ENCODE peak calls at places on chromosome 12, in eight cellular contexts. G is NCI-H1694; D is T-helper 17 cell; B is posterior vena cava; V is epithelial cell of proximal tubule; E is stimulated activated CD4-positive, alpha-beta T cell treated with anti-CD3 and anti-CD28 coated beads, Interleukin-12 subunit alpha, Interleukin-12 subunit beta, amount 100 ng/mL, for 4 hours; I is NCI-H1436; M is GOT3. A is an unnamed sample.

GRCh38 chr12:12528361-12529092 is 34.1 kb downstream of the DUSP16 start:
- DNase-seq in D (no peak), B (no peak), G (peak), M (no peak), E (no peak), V (no peak), I (no peak), A (no peak)

GRCh38 chr12:95070378-95070777 is 3.0 kb downstream of the NR2C1 start:
- DNase-seq in I (no peak), D (no peak), E (no peak), V (no peak), M (no peak), B (no peak), G (no peak), A (no peak)

GRCh38 chr12:54560374-54560858 is 11.0 kb downstream of the PDE1B start:
- DNase-seq in I (peak), D (peak), M (peak), B (peak), E (peak), G (no peak), V (no peak), A (no peak)

GRCh38 chr12:27564612-27565213 is 40.7 kb downstream of the PPFIBP1 start:
- DNase-seq in D (no peak), E (no peak), B (no peak), V (no peak), G (no peak), I (no peak), M (no peak), A (no peak)

GRCh38 chr12:119788783-119789182 is 88.3 kb downstream of the CIT start:
- DNase-seq in M (no peak), B (no peak), E (no peak), I (no peak), D (no peak), G (no peak), V (no peak), A (no peak)

GRCh38 chr12:29428630-29429029 is 47.7 kb upstream of the ERGIC2 start:
- DNase-seq in I (no peak), V (peak), M (no peak), G (no peak), D (no peak), B (no peak), E (no peak), A (no peak)

GRCh38 chr12:12432373-12432772 is 75.5 kb downstream of the BORCS5 start:
- DNase-seq in M (no peak), I (no peak), E (no peak), G (peak), V (no peak), B (no peak), D (no peak), A (no peak)

GRCh38 chr12:44972746-44973421 is 78.0 kb downstream of the DBX2 start:
- DNase-seq in G (peak), I (no peak), V (no peak), D (no peak), E (no peak), B (no peak), M (no peak), A (no peak)

GRCh38 chr12:47962198-47962597 is 1.2 kb upstream of the TMEM106C start:
- DNase-seq in B (no peak), G (no peak), I (no peak), M (no peak), E (no peak), D (no peak), V (no peak), A (no peak)

GRCh38 chr12:65889144-65889880 is 65.0 kb downstream of the HMGA2 start:
- DNase-seq in E (no peak), B (no peak), M (no peak), V (no peak), G (no peak), D (no peak), I (no peak), A (no peak)

GRCh38 chr12:45050331-45050750 is 558 bp downstream of the DBX2 start:
- DNase-seq in B (peak), D (no peak), I (no peak), E (no peak), M (no peak), G (no peak), V (no peak), A (no peak)

GRCh38 chr12:93848453-93849120 is 171.4 kb downstream of the CRADD start:
- DNase-seq in B (no peak), I (no peak), G (no peak), D (no peak), V (no peak), E (no peak), M (no peak), A (no peak)

GRCh38 chr12:92002195-92002649 is 143.4 kb downstream of the BTG1 start:
- DNase-seq in E (no peak), M (no peak), B (no peak), G (no peak), I (no peak), V (no peak), D (no peak), A (no peak)

GRCh38 chr12:61566183-61566582 is 694.0 kb upstream of the USP15 start:
- DNase-seq in D (no peak), I (no peak), E (no peak), M (no peak), G (no peak), B (no peak), V (no peak), A (no peak)

GRCh38 chr12:3150820-3151590 is 73.8 kb downstream of the TSPAN9 start:
- DNase-seq in E (no peak), D (no peak), I (no peak), M (no peak), B (no peak), V (no peak), G (no peak), A (no peak)

GRCh38 chr12:4221157-4221556 is 52.4 kb upstream of the CCND2 start:
- DNase-seq in B (no peak), E (no peak), G (no peak), M (no peak), V (no peak), I (no peak), D (no peak), A (no peak)

GRCh38 chr12:96239711-96240234 is 45.6 kb downstream of the ELK3 start:
- DNase-seq in D (no peak), B (no peak), M (no peak), G (peak), V (no peak), I (no peak), E (no peak), A (no peak)

GRCh38 chr12:25434493-25434892 is 118.6 kb downstream of the LMNTD1 start:
- DNase-seq in I (no peak), B (no peak), V (no peak), G (no peak), E (no peak), M (no peak), D (no peak), A (no peak)

GRCh38 chr12:2161478-2161877 is 108.7 kb downstream of the CACNA1C start:
- DNase-seq in E (no peak), G (no peak), I (no peak), M (no peak), D (no peak), V (no peak), B (peak), A (no peak)

GRCh38 chr12:45130881-45131281 is 80.0 kb upstream of the DBX2 start:
- DNase-seq in D (no peak), I (peak), G (peak), E (peak), V (peak), M (no peak), B (no peak), A (no peak)

GRCh38 chr12:116274552-116275375 is 2.7 kb downstream of the MED13L start:
- DNase-seq in E (no peak), D (no peak), I (no peak), B (no peak), M (no peak), V (no peak), G (no peak), A (no peak)

GRCh38 chr12:111396726-111397445 is 8.8 kb upstream of the SH2B3 start:
- DNase-seq in D (peak), B (peak), V (no peak), G (peak), E (peak), M (peak), I (peak), A (peak)

GRCh38 chr12:31002999-31003398 is 70.7 kb upstream of the DDX11 start:
- DNase-seq in G (no peak), M (no peak), D (no peak), I (no peak), B (no peak), E (no peak), V (peak), A (no peak)

GRCh38 chr12:103623716-103624115 is 36.6 kb downstream of the STAB2 start:
- DNase-seq in V (no peak), G (no peak), I (no peak), B (no peak), D (no peak), M (no peak), E (no peak), A (no peak)

GRCh38 chr12:39915249-39915648 is 190.6 kb downstream of the SLC2A13 start:
- DNase-seq in V (no peak), B (no peak), E (no peak), I (no peak), G (no peak), M (no peak), D (no peak), A (no peak)

GRCh38 chr12:27777141-27777540 is 2.9 kb upstream of the KLHL42 start:
- DNase-seq in M (no peak), I (no peak), B (no peak), V (no peak), G (no peak), D (no peak), E (no peak), A (no peak)

GRCh38 chr12:123267991-123268843 is 3.4 kb downstream of the CDK2AP1 start:
- DNase-seq in B (peak), E (no peak), I (peak), D (no peak), M (no peak), V (no peak), G (peak), A (no peak)

GRCh38 chr12:79997115-79997805 is 62.4 kb upstream of the PPP1R12A start:
- DNase-seq in B (no peak), M (no peak), E (no peak), I (no peak), V (no peak), D (no peak), G (no peak), A (no peak)

GRCh38 chr12:88420460-88420859 is 159.8 kb downstream of the KITLG start:
- DNase-seq in E (no peak), D (no peak), V (peak), G (no peak), M (no peak), B (no peak), I (no peak), A (no peak)

GRCh38 chr12:123075591-123076171 is 75.2 kb downstream of the PITPNM2 start:
- DNase-seq in D (peak), I (peak), M (no peak), B (no peak), E (peak), V (no peak), G (peak), A (no peak)

GRCh38 chr12:22312336-22312735 is 22.2 kb downstream of the ST8SIA1 start:
- DNase-seq in B (no peak), V (peak), D (no peak), G (no peak), E (no peak), I (no peak), M (no peak), A (no peak)

GRCh38 chr12:40104461-40105264 is 1.2 kb downstream of the SLC2A13 start:
- DNase-seq in B (no peak), E (no peak), V (no peak), M (no peak), I (no peak), G (no peak), D (no peak), A (no peak)

GRCh38 chr12:53495903-53496751 is 3.1 kb downstream of the MAP3K12 start:
- DNase-seq in G (no peak), I (no peak), E (no peak), M (no peak), V (no peak), D (no peak), B (peak), A (no peak)

GRCh38 chr12:124560519-124560918 is 6.9 kb downstream of the NCOR2 start:
- DNase-seq in B (no peak), E (no peak), G (no peak), D (no peak), V (no peak), M (no peak), I (no peak), A (no peak)

GRCh38 chr12:107612508-107612907 is 73.1 kb upstream of the PWP1 start:
- DNase-seq in I (no peak), E (no peak), M (no peak), V (no peak), G (no peak), D (no peak), B (no peak), A (no peak)

GRCh38 chr12:989751-990278 is 1.2 kb upstream of the ERC1 start:
- DNase-seq in V (no peak), D (no peak), M (no peak), B (no peak), G (peak), I (no peak), E (no peak), A (no peak)

GRCh38 chr12:2180737-2181082 is 127.9 kb downstream of the CACNA1C start:
- DNase-seq in G (no peak), E (no peak), D (no peak), I (no peak), B (no peak), V (no peak), M (no peak), A (no peak)

A was measured in cortex of kidney.